ENCODE peak calls at places on chromosomes 13 and 19, in five cellular contexts. O is CD4-positive, alpha-beta T cell; K is neuronal stem cell; A is body of pancreas; H is RWPE1. J is an unnamed sample.

GRCh38 chr13:112131081-112131739 is 64.3 kb downstream of the SOX1 start:
- DNase-seq in O (no peak), K (no peak), H (no peak), A (no peak), J (no peak)

GRCh38 chr19:40801449-40802299 is 2.7 kb downstream of the EGLN2 start:
- DNase-seq in A (no peak), K (no peak), H (no peak), O (no peak), J (no peak)

GRCh38 chr13:90084684-90085290 is 1262.7 kb upstream of the MIR17HG start:
- DNase-seq in O (no peak), K (no peak), A (no peak), H (no peak), J (no peak)

GRCh38 chr19:4851551-4852290 is 15.7 kb downstream of the PLIN3 start:
- DNase-seq in A (peak; percentile 80), H (peak; percentile 44), K (peak; percentile 59), O (peak; percentile 70), J (no peak)

GRCh38 chr19:57290970-57291369 is 10.7 kb downstream of the ZNF460 start:
- DNase-seq in O (no peak), H (no peak), K (no peak), A (no peak), J (no peak)

GRCh38 chr13:109151255-109151654 is 521.8 kb downstream of the MYO16 start:
- DNase-seq in K (no peak), A (no peak), H (peak; percentile 41), O (no peak), J (no peak)

GRCh38 chr19:43820098-43820860 is 6.8 kb upstream of the ZNF283 start:
- DNase-seq in A (peak; percentile 24), O (no peak), H (peak; percentile 19), K (no peak), J (no peak)

GRCh38 chr19:16455489-16455888 is 16.3 kb downstream of the EPS15L1 start:
- DNase-seq in A (no peak), H (no peak), O (no peak), K (no peak), J (no peak)

GRCh38 chr19:29265436-29265835 is 52.5 kb upstream of the UQCRFS1 start:
- DNase-seq in H (no peak), K (no peak), O (no peak), A (no peak), J (no peak)

GRCh38 chr13:101447852-101448251 is 4.6 kb upstream of the ITGBL1 start:
- DNase-seq in K (no peak), H (no peak), A (no peak), O (no peak), J (no peak)

GRCh38 chr19:21698215-21698614 is 69.2 kb downstream of the ZNF100 start:
- DNase-seq in A (no peak), K (peak; percentile 14), H (no peak), O (no peak), J (no peak)

GRCh38 chr13:46008631-46009030 is 43.9 kb downstream of the ZC3H13 start:
- DNase-seq in H (no peak), K (no peak), O (no peak), A (no peak), J (no peak)

DNA sequence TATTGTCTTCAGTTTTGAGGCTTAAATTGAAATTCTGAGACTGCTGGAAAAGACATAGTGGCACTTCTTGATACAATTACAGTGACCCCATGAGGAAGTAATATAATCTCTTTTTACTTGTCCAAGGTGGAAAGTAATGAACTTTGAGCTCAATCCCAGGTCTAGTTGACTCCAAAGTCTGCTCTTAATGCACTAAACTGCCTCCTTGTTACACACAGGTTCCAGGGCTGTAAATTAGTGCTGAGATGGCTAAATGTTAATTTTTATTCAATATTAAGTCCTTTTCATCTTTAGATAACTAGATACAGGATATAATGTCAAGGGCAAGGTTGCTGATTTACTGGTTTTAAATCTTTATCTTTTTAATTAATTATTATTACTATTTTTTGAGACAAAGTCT is 2.5 kb downstream of the NUDT15 start:
- DNase-seq in K (no peak), O (no peak), H (no peak), A (no peak), J (no peak)
- H3K27ac ChIP-seq in K (no peak overlapping the region), O (no peak overlapping the region), H (no peak overlapping the region), A (no peak overlapping the region), J (no peak overlapping the region)

DNA sequence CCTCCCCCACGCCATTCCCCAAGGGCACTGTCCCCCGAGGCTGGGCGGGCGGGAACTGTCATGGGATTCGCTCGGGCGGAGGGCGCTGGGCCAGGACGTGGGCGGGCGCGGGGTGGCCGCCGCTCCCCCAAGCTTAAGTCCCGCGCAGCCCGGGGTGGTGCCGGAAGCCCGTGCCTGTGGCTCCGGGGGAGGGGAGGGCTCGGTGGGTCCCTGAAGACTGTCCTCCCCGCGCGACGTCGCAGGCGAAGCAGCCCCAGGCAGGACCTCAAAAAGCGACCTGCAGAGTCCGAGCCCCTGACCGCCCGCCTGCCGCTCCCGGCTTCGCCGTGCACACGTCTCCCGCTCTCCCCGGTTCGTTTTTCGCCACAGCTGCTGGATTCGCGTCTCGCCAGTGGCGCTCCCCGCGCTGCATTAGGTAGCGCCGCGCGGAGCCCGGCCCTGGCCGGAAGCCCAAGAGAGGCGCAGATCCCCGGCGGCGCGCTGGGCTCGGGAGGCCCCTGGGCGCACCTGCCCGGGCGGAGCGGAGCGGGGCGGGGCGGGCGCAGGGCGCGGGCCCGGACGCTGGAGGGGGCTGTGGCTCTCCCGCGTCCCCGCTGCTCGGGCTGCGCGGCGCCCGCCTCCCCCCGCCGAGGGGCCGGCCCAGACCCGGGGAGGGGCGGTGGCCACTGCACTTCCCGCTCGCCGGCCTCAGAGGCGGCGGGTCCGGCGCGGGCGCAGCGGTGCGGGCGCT is at the start of gene FARP1:
- DNase-seq in O (no peak), H (peak; percentile 64), A (peak; percentile 90), K (peak; percentile 83), J (no peak)
- H3K27ac ChIP-seq in O (no peak within 1 kb of the TSS), H (no peak within 1 kb of the TSS), A (peak within 1 kb of the TSS; percentile 88), K (peak within 1 kb of the TSS; percentile 60), J (peak within 1 kb of the TSS; percentile 18)

DNA sequence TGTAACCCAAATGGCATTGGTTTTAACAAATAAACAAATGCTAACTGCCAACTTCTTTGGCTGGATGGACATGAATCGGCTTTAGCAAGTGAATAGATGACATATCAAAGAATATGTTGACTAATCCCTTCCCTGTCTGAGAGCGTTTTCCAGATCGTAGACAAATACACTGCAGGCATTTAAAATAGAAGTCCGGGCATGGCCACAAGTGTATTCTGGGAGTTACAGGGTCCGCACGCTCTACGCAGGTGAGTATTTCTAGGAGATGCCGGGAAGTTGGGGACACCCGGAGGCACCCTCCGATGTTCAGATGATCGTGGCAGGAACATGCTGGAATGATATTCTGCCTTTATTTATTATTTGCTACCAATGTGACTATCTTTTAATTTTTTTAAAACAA is 53.2 kb upstream of the ZNF536 start:
- DNase-seq in H (no peak), O (no peak), A (no peak), K (no peak), J (no peak)
- H3K27ac ChIP-seq in H (no peak overlapping the region), O (no peak overlapping the region), A (no peak overlapping the region), K (no peak overlapping the region), J (no peak overlapping the region)

GRCh38 chr13:35342440-35342839 is 134.0 kb downstream of the MAB21L1 start:
- DNase-seq in K (no peak), O (no peak), H (no peak), A (no peak), J (no peak)
- H3K27ac ChIP-seq in K (no peak overlapping the region), O (no peak overlapping the region), H (no peak overlapping the region), A (no peak overlapping the region), J (no peak overlapping the region)

J was measured in epithelial cell of prostate.